ENCODE peak calls at places on chromosomes 7 and 10, in nine cellular contexts. S, X, N, F, M, L, Q, T and Y are unnamed samples.

GRCh38 chr10:58932821-58933314 is 243.6 kb upstream of the PHYHIPL start:
- DNase-seq in M (no peak), X (no peak), L (no peak), T (no peak), Q (no peak), N (no peak), S (no peak), F (no peak), Y (no peak)

GRCh38 chr10:28569506-28570159 is 36.7 kb downstream of the WAC start:
- DNase-seq in L (no peak), Q (no peak), F (no peak), T (no peak), S (peak), X (no peak), M (no peak), N (no peak), Y (no peak)

GRCh38 chr10:133189726-133190125 is 29.7 kb downstream of the KNDC1 start:
- DNase-seq in L (no peak), M (no peak), T (no peak), S (no peak), Q (no peak), F (no peak), N (no peak), X (no peak), Y (no peak)

GRCh38 chr10:59678884-59679301 is 30.8 kb downstream of the SLC16A9 start:
- DNase-seq in M (no peak), L (no peak), T (no peak), S (no peak), X (no peak), F (no peak), Q (no peak), N (no peak), Y (no peak)

GRCh38 chr10:110783509-110784103 is 88.1 kb upstream of the PDCD4 start:
- DNase-seq in X (no peak), L (no peak), N (no peak), M (peak), F (no peak), T (no peak), S (no peak), Q (no peak), Y (no peak)

GRCh38 chr7:30988346-30989005 is 24.7 kb downstream of the GHRHR start:
- DNase-seq in L (peak), X (no peak), S (no peak), F (no peak), T (peak), N (no peak), M (no peak), Q (no peak), Y (no peak)

GRCh38 chr7:2853147-2853546 is 9.0 kb upstream of the GNA12 start:
- DNase-seq in L (no peak), F (no peak), T (no peak), S (no peak), X (peak), Q (no peak), M (no peak), N (no peak), Y (no peak)

GRCh38 chr10:91860885-91861284 is 48.4 kb downstream of the FGFBP3 start:
- DNase-seq in X (no peak), N (no peak), T (no peak), S (no peak), Q (no peak), F (no peak), M (no peak), L (no peak), Y (no peak)

GRCh38 chr10:17428616-17429097 is 25.7 kb downstream of the ST8SIA6 start:
- DNase-seq in L (no peak), M (peak), F (peak), S (no peak), X (no peak), T (peak), Q (no peak), N (no peak), Y (no peak)

GRCh38 chr7:141754939-141755338 is 9.0 kb upstream of the TAS2R3 start:
- DNase-seq in X (no peak), T (peak), L (no peak), N (no peak), S (no peak), Q (no peak), M (no peak), F (peak), Y (no peak)

GRCh38 chr10:47450442-47450841 is 33.5 kb downstream of the ANXA8 start:
- DNase-seq in M (no peak), F (no peak), Q (no peak), X (no peak), T (no peak), N (no peak), L (no peak), S (no peak), Y (peak)

GRCh38 chr10:95572451-95572850 is 11.3 kb upstream of the SORBS1 start:
- DNase-seq in M (no peak), T (no peak), X (no peak), Q (no peak), F (no peak), N (no peak), L (no peak), S (no peak), Y (no peak)

GRCh38 chr7:159114981-159115380 is 29.7 kb downstream of the VIPR2 start:
- DNase-seq in N (no peak), Q (no peak), X (no peak), L (no peak), M (no peak), F (no peak), S (no peak), T (no peak), Y (peak)

GRCh38 chr7:26188291-26188999 is 12.1 kb downstream of the HNRNPA2B1 start:
- DNase-seq in F (no peak), T (peak), X (no peak), L (no peak), Q (no peak), S (no peak), N (no peak), M (no peak), Y (no peak)

GRCh38 chr10:122082616-122083477 is 93.9 kb downstream of the TACC2 start:
- DNase-seq in X (no peak), N (no peak), S (no peak), F (no peak), Q (no peak), M (no peak), T (no peak), L (no peak), Y (no peak)

GRCh38 chr7:73893342-73894101 is 32.6 kb downstream of the TMEM270 start:
- DNase-seq in N (no peak), F (no peak), S (no peak), T (no peak), M (no peak), X (peak), L (no peak), Q (no peak), Y (peak)

GRCh38 chr7:137403282-137403681 is 59.7 kb upstream of the PTN start:
- DNase-seq in N (no peak), L (no peak), M (no peak), F (no peak), S (no peak), T (peak), X (no peak), Q (no peak), Y (no peak)

GRCh38 chr10:44899450-44900080 is 11.6 kb upstream of the TMEM72 start:
- DNase-seq in T (peak), M (no peak), S (no peak), L (no peak), X (no peak), Q (no peak), F (no peak), N (no peak), Y (no peak)

GRCh38 chr7:132876576-132876975 is 205.3 kb downstream of the CHCHD3 start:
- DNase-seq in N (no peak), Q (no peak), X (no peak), S (no peak), L (no peak), T (no peak), F (no peak), M (no peak), Y (no peak)

GRCh38 chr7:140375808-140376730 is 22.3 kb downstream of the SLC37A3 start:
- DNase-seq in X (no peak), M (no peak), Q (no peak), S (no peak), L (no peak), T (no peak), F (no peak), N (no peak), Y (no peak)

GRCh38 chr7:105352018-105352612 is 36.6 kb downstream of the SRPK2 start:
- DNase-seq in M (peak), L (peak), T (no peak), N (peak), F (peak), Q (peak), X (peak), S (peak), Y (peak)

GRCh38 chr10:44766601-44767000 is 144.5 kb upstream of the TMEM72 start:
- DNase-seq in M (no peak), S (no peak), N (no peak), Q (peak), T (no peak), X (no peak), F (no peak), L (no peak), Y (no peak)

GRCh38 chr7:38311329-38311937 is 38.0 kb upstream of the TARP start:
- DNase-seq in M (no peak), Q (no peak), N (no peak), F (no peak), L (no peak), X (no peak), S (no peak), T (peak), Y (no peak)

GRCh38 chr10:125161570-125162139 is 1.3 kb upstream of the CTBP2 start:
- DNase-seq in Q (no peak), L (no peak), X (peak), F (no peak), N (peak), M (peak), T (no peak), S (no peak), Y (no peak)

GRCh38 chr10:14486777-14487510 is 156.2 kb upstream of the FRMD4A start:
- DNase-seq in N (no peak), X (no peak), T (peak), S (peak), M (no peak), F (no peak), L (no peak), Q (no peak), Y (no peak)

GRCh38 chr7:85830982-85831381 is 644.1 kb upstream of the SEMA3D start:
- DNase-seq in M (no peak), L (no peak), X (no peak), T (no peak), S (no peak), Q (no peak), F (no peak), N (no peak), Y (no peak)

GRCh38 chr7:149680316-149681025 is 92.9 kb downstream of the ZNF467 start:
- DNase-seq in F (no peak), N (no peak), L (no peak), S (no peak), T (no peak), X (no peak), M (no peak), Q (peak), Y (no peak)

GRCh38 chr7:81803267-81803666 is 33.4 kb upstream of the HGF start:
- DNase-seq in T (no peak), Q (no peak), N (no peak), L (no peak), S (no peak), X (no peak), M (no peak), F (no peak), Y (no peak)

GRCh38 chr7:85529831-85530230 is 343.0 kb upstream of the SEMA3D start:
- DNase-seq in S (no peak), N (no peak), L (no peak), Q (peak), M (no peak), T (no peak), F (no peak), X (no peak), Y (no peak)

GRCh38 chr10:5406918-5407317 is 2.3 kb upstream of the TUBAL3 start:
- DNase-seq in N (no peak), Q (no peak), X (no peak), T (no peak), F (no peak), S (no peak), M (no peak), L (no peak), Y (no peak)

GRCh38 chr7:70072220-70072619 is 473.9 kb downstream of the AUTS2 start:
- DNase-seq in L (no peak), M (no peak), F (no peak), Q (no peak), T (no peak), X (no peak), S (no peak), N (no peak), Y (no peak)

GRCh38 chr7:46281071-46281470 is 360.0 kb upstream of the IGFBP3 start:
- DNase-seq in M (no peak), Q (no peak), L (no peak), X (no peak), T (peak), N (no peak), F (no peak), S (no peak), Y (no peak)

GRCh38 chr10:125605167-125605566 is 77.8 kb downstream of the TEX36 start:
- DNase-seq in M (no peak), Q (no peak), L (no peak), N (no peak), X (no peak), S (no peak), T (no peak), F (no peak), Y (peak)

GRCh38 chr7:101538596-101539459 is 90.3 kb downstream of the MYL10 start:
- DNase-seq in M (peak), F (peak), X (no peak), L (no peak), T (peak), Q (no peak), S (no peak), N (peak), Y (no peak)

GRCh38 chr10:48463318-48464003 is 141.4 kb downstream of the ARHGAP22 start:
- DNase-seq in N (no peak), M (peak), F (no peak), X (peak), T (no peak), L (no peak), Q (no peak), S (no peak), Y (peak)

GRCh38 chr10:100792544-100792943 is 47.2 kb downstream of the PAX2 start:
- DNase-seq in M (no peak), X (no peak), T (peak), Q (no peak), N (no peak), S (no peak), F (no peak), L (no peak), Y (no peak)

GRCh38 chr7:28685660-28686417 is 272.3 kb downstream of the TRIL start:
- DNase-seq in N (peak), M (no peak), Q (peak), X (peak), F (peak), S (peak), T (peak), L (peak), Y (peak)

GRCh38 chr7:41886257-41886905 is 183.5 kb upstream of the INHBA start:
- DNase-seq in F (peak), N (no peak), T (no peak), X (no peak), S (peak), M (no peak), L (no peak), Q (peak), Y (no peak)

GRCh38 chr10:72309290-72310240 is 35.8 kb downstream of the DDIT4 start:
- DNase-seq in N (no peak), M (no peak), X (peak), S (no peak), L (peak), F (peak), T (no peak), Q (no peak), Y (no peak)

GRCh38 chr10:98758451-98758850 is 311.7 kb upstream of the HPS1 start:
- DNase-seq in S (no peak), N (no peak), T (no peak), X (no peak), L (no peak), M (no peak), Q (no peak), F (no peak), Y (no peak)